ENCODE peak calls at places on chromosomes 12 and 14, in nine cellular contexts. One of them, this sample, is unnamed.

GRCh38 chr12:86660488-86661171 is 404.4 kb upstream of the MGAT4C start:
- DNase-seq in Caco-2: no peak
- DNase-seq in cardiac muscle cell: no peak
- DNase-seq in CD8-positive, alpha-beta T cell: no peak
- DNase-seq in MM.1S: no peak
- DNase-seq in right cardiac atrium: no peak
- DNase-seq in upper lobe of left lung: no peak
- DNase-seq in HepG2: no peak
- DNase-seq in thoracic aorta: no peak
- DNase-seq in this sample: no peak

GRCh38 chr14:26730929-26731618 is 133.2 kb upstream of the NOVA1 start:
- DNase-seq in Caco-2: peak; percentile 36
- DNase-seq in cardiac muscle cell: peak; percentile 53
- DNase-seq in CD8-positive, alpha-beta T cell: no peak
- DNase-seq in MM.1S: no peak
- DNase-seq in right cardiac atrium: peak; percentile 47
- DNase-seq in upper lobe of left lung: no peak
- DNase-seq in HepG2: no peak
- DNase-seq in thoracic aorta: no peak
- DNase-seq in this sample: no peak

GRCh38 chr12:113407931-113408585 is 4.4 kb upstream of the SDS start:
- DNase-seq in Caco-2: no peak
- DNase-seq in cardiac muscle cell: peak; percentile 74
- DNase-seq in CD8-positive, alpha-beta T cell: no peak
- DNase-seq in MM.1S: no peak
- DNase-seq in right cardiac atrium: no peak
- DNase-seq in upper lobe of left lung: no peak
- DNase-seq in HepG2: no peak
- DNase-seq in thoracic aorta: no peak
- DNase-seq in this sample: no peak

GRCh38 chr12:111418594-111418880 is 12.8 kb downstream of the SH2B3 start:
- DNase-seq in Caco-2: no peak
- DNase-seq in cardiac muscle cell: no peak
- DNase-seq in CD8-positive, alpha-beta T cell: no peak
- DNase-seq in MM.1S: no peak
- DNase-seq in right cardiac atrium: peak; percentile 47
- DNase-seq in upper lobe of left lung: no peak
- DNase-seq in HepG2: no peak
- DNase-seq in thoracic aorta: no peak
- DNase-seq in this sample: no peak

GRCh38 chr14:52313903-52314481 is at the start of gene PTGER2:
- DNase-seq in Caco-2: peak; percentile 73
- DNase-seq in cardiac muscle cell: peak; percentile 94
- DNase-seq in CD8-positive, alpha-beta T cell: peak; percentile 46
- DNase-seq in MM.1S: peak; percentile 9
- DNase-seq in right cardiac atrium: peak; percentile 94
- DNase-seq in upper lobe of left lung: peak; percentile 94
- DNase-seq in HepG2: no peak
- DNase-seq in thoracic aorta: peak; percentile 66
- DNase-seq in this sample: peak; percentile 88

GRCh38 chr12:68497702-68498101 is 113.0 kb upstream of the RAP1B start:
- DNase-seq in Caco-2: no peak
- DNase-seq in cardiac muscle cell: peak; percentile 87
- DNase-seq in CD8-positive, alpha-beta T cell: no peak
- DNase-seq in MM.1S: no peak
- DNase-seq in right cardiac atrium: no peak
- DNase-seq in upper lobe of left lung: no peak
- DNase-seq in HepG2: no peak
- DNase-seq in thoracic aorta: no peak
- DNase-seq in this sample: peak; percentile 15

GRCh38 chr12:15423629-15424028 is 101.3 kb downstream of the PTPRO start:
- DNase-seq in Caco-2: no peak
- DNase-seq in cardiac muscle cell: peak; percentile 2
- DNase-seq in CD8-positive, alpha-beta T cell: no peak
- DNase-seq in MM.1S: no peak
- DNase-seq in right cardiac atrium: no peak
- DNase-seq in upper lobe of left lung: no peak
- DNase-seq in HepG2: no peak
- DNase-seq in thoracic aorta: no peak
- DNase-seq in this sample: no peak

GRCh38 chr14:69519701-69520100 is 35.2 kb downstream of the PLEKHD1 start:
- DNase-seq in Caco-2: no peak
- DNase-seq in cardiac muscle cell: no peak
- DNase-seq in CD8-positive, alpha-beta T cell: no peak
- DNase-seq in MM.1S: no peak
- DNase-seq in right cardiac atrium: no peak
- DNase-seq in upper lobe of left lung: peak; percentile 11
- DNase-seq in HepG2: no peak
- DNase-seq in thoracic aorta: no peak
- DNase-seq in this sample: no peak

GRCh38 chr12:121925361-121925725 is 7.0 kb downstream of the CFAP251 start:
- DNase-seq in Caco-2: no peak
- DNase-seq in cardiac muscle cell: peak; percentile 57
- DNase-seq in CD8-positive, alpha-beta T cell: no peak
- DNase-seq in MM.1S: no peak
- DNase-seq in right cardiac atrium: no peak
- DNase-seq in upper lobe of left lung: no peak
- DNase-seq in HepG2: no peak
- DNase-seq in thoracic aorta: no peak
- DNase-seq in this sample: no peak

GRCh38 chr12:77339610-77340009 is 274.2 kb upstream of the E2F7 start:
- DNase-seq in Caco-2: no peak
- DNase-seq in cardiac muscle cell: peak; percentile 3
- DNase-seq in CD8-positive, alpha-beta T cell: no peak
- DNase-seq in MM.1S: no peak
- DNase-seq in right cardiac atrium: no peak
- DNase-seq in upper lobe of left lung: no peak
- DNase-seq in HepG2: no peak
- DNase-seq in thoracic aorta: no peak
- DNase-seq in this sample: no peak

GRCh38 chr12:89706551-89707348 is 1.9 kb downstream of the ATP2B1 start:
- DNase-seq in Caco-2: no peak
- DNase-seq in cardiac muscle cell: peak; percentile 22
- DNase-seq in CD8-positive, alpha-beta T cell: no peak
- DNase-seq in MM.1S: no peak
- DNase-seq in right cardiac atrium: peak; percentile 40
- DNase-seq in upper lobe of left lung: peak; percentile 47
- DNase-seq in HepG2: no peak
- DNase-seq in thoracic aorta: no peak
- DNase-seq in this sample: no peak
- H3K4me3 ChIP-seq in Caco-2: peak overlapping the region; percentile 98
- H3K4me3 ChIP-seq in cardiac muscle cell: peak overlapping the region; percentile 96
- H3K4me3 ChIP-seq in CD8-positive, alpha-beta T cell: peak overlapping the region; percentile 96
- H3K4me3 ChIP-seq in MM.1S: peak overlapping the region; percentile 79
- H3K4me3 ChIP-seq in right cardiac atrium: peak overlapping the region; percentile 77
- H3K4me3 ChIP-seq in upper lobe of left lung: peak overlapping the region; percentile 90
- H3K4me3 ChIP-seq in HepG2: peak overlapping the region; percentile 84
- H3K4me3 ChIP-seq in thoracic aorta: peak overlapping the region; percentile 96
- H3K4me3 ChIP-seq in this sample: peak overlapping the region; percentile 97

GRCh38 chr12:51959921-51960320 is 8.4 kb downstream of the ACVR1B start:
- DNase-seq in Caco-2: no peak
- DNase-seq in cardiac muscle cell: no peak
- DNase-seq in CD8-positive, alpha-beta T cell: no peak
- DNase-seq in MM.1S: no peak
- DNase-seq in right cardiac atrium: no peak
- DNase-seq in upper lobe of left lung: no peak
- DNase-seq in HepG2: no peak
- DNase-seq in thoracic aorta: no peak
- DNase-seq in this sample: no peak
- H3K4me1 ChIP-seq in Caco-2: peaks cover 80% of the 10 kb centered on the region
- H3K4me1 ChIP-seq in cardiac muscle cell: peaks cover 34% of the 10 kb centered on the region
- H3K4me1 ChIP-seq in CD8-positive, alpha-beta T cell: peaks cover 20% of the 10 kb centered on the region
- H3K4me1 ChIP-seq in MM.1S: peaks cover 14% of the 10 kb centered on the region
- H3K4me1 ChIP-seq in right cardiac atrium: peaks cover 9% of the 10 kb centered on the region
- H3K4me1 ChIP-seq in upper lobe of left lung: peaks cover 54% of the 10 kb centered on the region
- H3K4me1 ChIP-seq in HepG2: peaks cover 76% of the 10 kb centered on the region
- H3K4me1 ChIP-seq in thoracic aorta: peaks cover 17% of the 10 kb centered on the region
- H3K4me1 ChIP-seq in this sample: no peaks in the 10 kb centered on the region

DNA sequence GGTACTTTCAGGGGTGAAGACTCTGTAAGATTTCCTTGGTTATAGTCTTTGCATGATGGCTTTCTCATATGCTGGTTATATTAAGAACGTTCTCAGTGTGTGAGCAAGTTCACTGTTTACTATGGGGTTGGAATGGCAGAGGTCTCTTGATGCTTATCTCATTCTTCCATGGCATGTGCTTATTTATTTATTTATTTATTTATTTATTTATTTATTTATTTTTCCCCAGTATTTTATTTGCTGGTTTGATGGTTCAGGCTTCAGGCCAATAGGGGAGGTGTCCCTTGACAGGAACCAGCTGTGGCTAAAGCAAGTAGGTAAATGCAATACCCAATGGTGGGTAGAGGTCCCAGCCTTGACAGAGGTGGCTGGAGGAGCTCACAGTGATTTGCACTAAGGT is 161.3 kb upstream of the GARIN6 start:
- DNase-seq in Caco-2: no peak
- DNase-seq in cardiac muscle cell: no peak
- DNase-seq in CD8-positive, alpha-beta T cell: no peak
- DNase-seq in MM.1S: no peak
- DNase-seq in right cardiac atrium: no peak
- DNase-seq in upper lobe of left lung: no peak
- DNase-seq in HepG2: no peak
- DNase-seq in thoracic aorta: no peak
- DNase-seq in this sample: no peak
- H3K9me3 ChIP-seq in Caco-2: no peaks in the 10 kb centered on the region
- H3K9me3 ChIP-seq in cardiac muscle cell: no peaks in the 10 kb centered on the region
- H3K9me3 ChIP-seq in CD8-positive, alpha-beta T cell: no peaks in the 10 kb centered on the region
- H3K9me3 ChIP-seq in MM.1S: no peaks in the 10 kb centered on the region
- H3K9me3 ChIP-seq in right cardiac atrium: no peaks in the 10 kb centered on the region
- H3K9me3 ChIP-seq in upper lobe of left lung: no peaks in the 10 kb centered on the region
- H3K9me3 ChIP-seq in HepG2: no peaks in the 10 kb centered on the region
- H3K9me3 ChIP-seq in thoracic aorta: peaks cover 11% of the 10 kb centered on the region
- H3K9me3 ChIP-seq in this sample: no peaks in the 10 kb centered on the region

DNA sequence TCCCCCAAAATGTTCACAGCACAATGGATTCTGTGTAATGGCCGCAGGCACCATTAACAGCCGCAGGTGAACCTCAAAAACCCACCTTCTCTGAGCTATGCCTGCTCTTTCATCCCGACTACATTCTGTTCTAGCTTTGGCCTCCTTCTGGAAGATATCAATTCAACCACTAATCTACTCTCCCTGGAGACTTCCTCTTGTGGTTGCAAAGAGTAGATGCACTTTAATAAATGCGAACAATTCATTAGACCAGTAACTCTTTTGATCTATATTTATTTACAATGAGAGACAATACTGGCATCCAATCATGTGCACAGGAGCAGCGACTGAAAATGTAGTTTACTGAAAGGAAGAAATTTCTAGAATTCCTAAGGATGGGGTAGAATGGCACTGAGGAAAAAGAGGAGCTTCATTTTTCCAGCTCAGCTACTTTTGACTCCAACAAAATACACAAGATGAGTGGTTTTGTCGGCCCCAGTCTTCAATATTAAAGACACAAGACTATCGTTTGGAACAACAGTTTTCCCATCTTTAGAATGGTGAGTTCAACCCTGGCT is 5.3 kb downstream of the GRIN2B start:
- DNase-seq in Caco-2: no peak
- DNase-seq in cardiac muscle cell: no peak
- DNase-seq in CD8-positive, alpha-beta T cell: no peak
- DNase-seq in MM.1S: no peak
- DNase-seq in right cardiac atrium: no peak
- DNase-seq in upper lobe of left lung: no peak
- DNase-seq in HepG2: no peak
- DNase-seq in thoracic aorta: no peak
- DNase-seq in this sample: no peak
- H3K4me3 ChIP-seq in Caco-2: no peak overlapping the region
- H3K4me3 ChIP-seq in cardiac muscle cell: no peak overlapping the region
- H3K4me3 ChIP-seq in CD8-positive, alpha-beta T cell: no peak overlapping the region
- H3K4me3 ChIP-seq in MM.1S: no peak overlapping the region
- H3K4me3 ChIP-seq in right cardiac atrium: no peak overlapping the region
- H3K4me3 ChIP-seq in upper lobe of left lung: no peak overlapping the region
- H3K4me3 ChIP-seq in HepG2: no peak overlapping the region
- H3K4me3 ChIP-seq in thoracic aorta: no peak overlapping the region
- H3K4me3 ChIP-seq in this sample: no peak overlapping the region

GRCh38 chr12:104612381-104612780 is 155.6 kb downstream of the CHST11 start:
- DNase-seq in Caco-2: no peak
- DNase-seq in cardiac muscle cell: no peak
- DNase-seq in CD8-positive, alpha-beta T cell: no peak
- DNase-seq in MM.1S: no peak
- DNase-seq in right cardiac atrium: no peak
- DNase-seq in upper lobe of left lung: no peak
- DNase-seq in HepG2: no peak
- DNase-seq in thoracic aorta: no peak
- DNase-seq in this sample: no peak
- H3K4me1 ChIP-seq in Caco-2: no peaks in the 10 kb centered on the region
- H3K4me1 ChIP-seq in cardiac muscle cell: peaks cover 11% of the 10 kb centered on the region
- H3K4me1 ChIP-seq in CD8-positive, alpha-beta T cell: no peaks in the 10 kb centered on the region
- H3K4me1 ChIP-seq in MM.1S: no peaks in the 10 kb centered on the region
- H3K4me1 ChIP-seq in right cardiac atrium: no peaks in the 10 kb centered on the region
- H3K4me1 ChIP-seq in upper lobe of left lung: no peaks in the 10 kb centered on the region
- H3K4me1 ChIP-seq in HepG2: no peaks in the 10 kb centered on the region
- H3K4me1 ChIP-seq in thoracic aorta: peaks cover 4% of the 10 kb centered on the region
- H3K4me1 ChIP-seq in this sample: peaks cover 5% of the 10 kb centered on the region

This sample was measured in CD4-positive, CD25-positive, alpha-beta regulatory T cell.